ENCODE peak calls at places on chromosomes 12 and 14, in seven cellular contexts. H is adrenal gland, O is IMR-90, M is heart left ventricle, V is A549, E is right lobe of liver, A is esophagus squamous epithelium. S is an unnamed sample.

GRCh38 chr14:103679351-103679750 is 35.9 kb downstream of the XRCC3 start:
- DNase-seq in H (peak), O (no peak), M (no peak), V (peak), E (no peak), A (no peak), S (peak)

GRCh38 chr14:21520718-21521117 is 5.4 kb downstream of the SALL2 start:
- DNase-seq in H (no peak), O (no peak), M (no peak), V (no peak), E (no peak), A (no peak), S (no peak)

GRCh38 chr14:100246809-100247428 is 8.0 kb downstream of the YY1 start:
- DNase-seq in H (no peak), O (peak), M (no peak), V (peak), E (no peak), A (no peak), S (no peak)

GRCh38 chr12:31491819-31492598 is 98.9 kb downstream of the DENND5B start:
- DNase-seq in H (no peak), O (peak), M (no peak), V (peak), E (no peak), A (no peak), S (no peak)

GRCh38 chr14:102893452-102893851 is 29.0 kb upstream of the AMN start:
- DNase-seq in H (peak), O (peak), M (no peak), V (no peak), E (peak), A (no peak), S (peak)

GRCh38 chr14:75198291-75198933 is 22.0 kb upstream of the TMED10 start:
- DNase-seq in H (no peak), O (no peak), M (peak), V (no peak), E (no peak), A (no peak), S (peak)

GRCh38 chr14:31326111-31326510 is 94.2 kb downstream of the HEATR5A start:
- DNase-seq in H (no peak), O (peak), M (no peak), V (no peak), E (no peak), A (no peak), S (no peak)

GRCh38 chr14:100531591-100532121 is 55.6 kb downstream of the BEGAIN start:
- DNase-seq in H (peak), O (no peak), M (peak), V (no peak), E (peak), A (no peak), S (peak)

GRCh38 chr12:52975820-52976573 is 27.1 kb downstream of the KRT18 start:
- DNase-seq in H (no peak), O (peak), M (no peak), V (no peak), E (peak), A (no peak), S (peak)

GRCh38 chr12:94535614-94535932 is 75.9 kb upstream of the CEP83 start:
- DNase-seq in H (no peak), O (no peak), M (no peak), V (no peak), E (no peak), A (no peak), S (no peak)

GRCh38 chr12:120726961-120727360 is 1.3 kb downstream of the ACADS start:
- DNase-seq in H (no peak), O (no peak), M (no peak), V (no peak), E (no peak), A (no peak), S (no peak)

GRCh38 chr12:120726510-120726793 is 826 bp downstream of the ACADS start:
- DNase-seq in H (no peak), O (no peak), M (no peak), V (no peak), E (no peak), A (no peak), S (no peak)

GRCh38 chr12:120725151-120725658 is 421 bp upstream of the ACADS start:
- DNase-seq in H (no peak), O (no peak), M (no peak), V (peak), E (no peak), A (no peak), S (no peak)

GRCh38 chr12:120724720-120725119 is 906 bp upstream of the ACADS start:
- DNase-seq in H (no peak), O (no peak), M (no peak), V (no peak), E (no peak), A (no peak), S (no peak)

GRCh38 chr12:120725659-120726509 is at the start of gene ACADS:
- DNase-seq in H (peak), O (peak), M (peak), V (peak), E (peak), A (peak), S (peak)
- H3K27ac ChIP-seq in H (peak), O (peak), M (peak), V (peak), E (peak), A (peak), S (peak)

DNA sequence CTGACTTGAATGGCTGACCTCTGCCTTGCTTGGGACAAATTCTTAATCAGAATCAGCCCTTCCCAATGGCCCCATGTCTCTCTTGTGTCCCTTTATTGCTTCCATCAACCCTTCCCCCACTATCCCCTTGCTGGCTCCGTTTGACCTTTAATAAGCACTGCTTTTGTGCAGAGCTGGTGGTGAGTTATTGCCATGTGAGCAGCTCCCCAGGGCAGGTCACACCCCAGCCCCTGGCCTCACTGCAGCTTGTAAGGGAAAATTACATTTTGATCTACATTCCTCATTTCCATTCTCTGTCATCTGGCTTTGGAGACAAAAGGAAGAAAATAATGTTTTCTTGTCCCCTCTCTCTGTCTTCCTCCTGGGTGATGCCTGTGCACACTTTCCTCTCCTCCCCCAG is 100.6 kb upstream of the SRRM4 start:
- DNase-seq in H (no peak), O (no peak), M (no peak), V (no peak), E (no peak), A (no peak), S (no peak)
- TF ChIP-seq POLR2A in H (no peak), O (no peak), M (no peak), V (no peak), E (no peak), A (no peak), S (no peak)

DNA sequence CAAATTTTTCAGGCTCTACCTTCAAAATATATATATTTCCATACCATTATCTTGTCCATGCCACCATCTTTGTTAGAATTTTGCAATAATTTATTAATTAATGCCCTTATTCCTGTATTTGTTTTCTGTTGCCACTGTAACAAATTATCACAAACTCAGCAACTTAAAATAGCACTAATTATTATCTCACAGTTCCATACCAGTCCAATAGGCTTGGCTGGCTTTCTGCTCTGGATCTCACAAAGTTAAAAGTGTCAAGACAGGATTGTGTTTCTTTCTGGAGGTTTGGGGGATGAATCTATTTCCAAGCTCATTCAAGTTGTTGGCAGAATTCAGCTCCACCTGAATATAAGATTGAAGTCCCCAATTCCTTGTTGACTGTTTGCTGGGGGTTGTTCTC is 58.6 kb upstream of the SLC38A4 start:
- DNase-seq in H (no peak), O (no peak), M (no peak), V (no peak), E (no peak), A (no peak), S (no peak)
- TF ChIP-seq CTCF in H (no peak), O (no peak), M (no peak), V (no peak), E (no peak), A (no peak), S (no peak)

GRCh38 chr12:11756523-11756922 is 107.0 kb downstream of the ETV6 start:
- DNase-seq in H (no peak), O (no peak), M (no peak), V (no peak), E (no peak), A (no peak), S (no peak)

GRCh38 chr12:11753826-11754225 is 104.4 kb downstream of the ETV6 start:
- DNase-seq in H (no peak), O (no peak), M (no peak), V (no peak), E (no peak), A (no peak), S (no peak)

GRCh38 chr12:11756022-11756421 is 106.5 kb downstream of the ETV6 start:
- DNase-seq in H (peak), O (no peak), M (no peak), V (no peak), E (no peak), A (no peak), S (no peak)

GRCh38 chr12:11754256-11754655 is 104.8 kb downstream of the ETV6 start:
- DNase-seq in H (no peak), O (no peak), M (no peak), V (no peak), E (no peak), A (no peak), S (no peak)

GRCh38 chr12:11755311-11755930 is 105.9 kb downstream of the ETV6 start:
- DNase-seq in H (no peak), O (peak), M (no peak), V (no peak), E (no peak), A (no peak), S (no peak)
- H3K27ac ChIP-seq in H (peak), O (no peak), M (peak), V (no peak), E (no peak), A (peak), S (peak)

GRCh38 chr12:108854453-108855283 is 2.7 kb downstream of the SSH1 start:
- DNase-seq in H (peak), O (peak), M (peak), V (peak), E (no peak), A (no peak), S (no peak)
- TF ChIP-seq POLR2A in H (peak), O (peak), M (no peak), V (no peak), E (no peak), A (no peak), S (no peak)

S was measured in stomach.